ENCODE peak calls at places on chromosomes 6 and 20, in ten cellular contexts. M is AG04450; V is hepatocyte; U is spleen; L is AG09309; Q is left ventricle myocardium inferior; S is CD8-positive, alpha-beta T cell; C is mucosa of descending colon; K is OCI-LY7; E is fibroblast of lung. Y is an unnamed sample.

GRCh38 chr6:118982256-118982911 is 47.4 kb upstream of the MCM9 start:
- DNase-seq in C (no peak), Q (no peak), L (no peak), E (no peak), U (no peak), K (no peak), M (no peak), S (no peak), V (no peak), Y (no peak)

GRCh38 chr6:21360353-21360752 is 233.2 kb upstream of the SOX4 start:
- DNase-seq in S (no peak), C (peak), V (peak), E (no peak), Q (no peak), M (no peak), L (no peak), U (no peak), K (no peak), Y (no peak)

GRCh38 chr20:43916073-43916874 is 1.6 kb downstream of the TOX2 start:
- DNase-seq in K (no peak), V (peak), L (no peak), M (no peak), E (peak), Q (no peak), S (no peak), U (no peak), C (no peak), Y (peak)

GRCh38 chr6:124495316-124496176 is 466.7 kb upstream of the RNF217 start:
- DNase-seq in S (no peak), Q (no peak), C (no peak), V (no peak), M (no peak), K (no peak), E (peak), L (no peak), U (no peak), Y (no peak)

GRCh38 chr20:22471156-22471836 is 113.1 kb downstream of the FOXA2 start:
- DNase-seq in V (no peak), L (no peak), S (no peak), Q (no peak), U (no peak), C (peak), E (no peak), K (no peak), M (no peak), Y (no peak)

GRCh38 chr6:169738204-169738971 is 13.0 kb downstream of the DYNLT2 start:
- DNase-seq in V (no peak), Q (no peak), C (no peak), K (no peak), S (no peak), M (no peak), U (no peak), E (no peak), L (no peak), Y (peak)

GRCh38 chr6:138467901-138468300 is 31.4 kb downstream of the NHSL1 start:
- DNase-seq in E (peak), L (no peak), U (no peak), M (no peak), K (no peak), V (no peak), S (no peak), C (no peak), Q (no peak), Y (no peak)

GRCh38 chr6:111727798-111728197 is 122.1 kb upstream of the TRAF3IP2 start:
- DNase-seq in K (no peak), L (no peak), C (no peak), E (peak), M (no peak), V (no peak), U (no peak), Q (no peak), S (no peak), Y (no peak)

GRCh38 chr20:41631826-41632225 is 13.6 kb upstream of the CHD6 start:
- DNase-seq in V (no peak), U (no peak), S (no peak), M (no peak), Q (peak), L (peak), E (peak), K (no peak), C (no peak), Y (no peak)

GRCh38 chr20:63825331-63826118 is 5.5 kb downstream of the ZBTB46 start:
- DNase-seq in V (no peak), Q (no peak), E (no peak), C (no peak), L (no peak), U (no peak), K (no peak), S (no peak), M (no peak), Y (no peak)
- TF ChIP-seq CTCF in V (no peak), Q (no peak), E (no peak), C (no peak), L (no peak), U (no peak), K (no peak), S (no peak), M (no peak), Y (no peak)

GRCh38 chr6:156963712-156964700 is 186.8 kb downstream of the ARID1B start:
- DNase-seq in V (peak), L (no peak), K (peak), E (peak), Q (no peak), S (no peak), M (no peak), U (no peak), C (no peak), Y (peak)
- H3K4me3 ChIP-seq in V (no peak), L (peak), K (peak), E (peak), Q (peak), S (no peak), M (peak), U (no peak), C (no peak), Y (peak)

DNA sequence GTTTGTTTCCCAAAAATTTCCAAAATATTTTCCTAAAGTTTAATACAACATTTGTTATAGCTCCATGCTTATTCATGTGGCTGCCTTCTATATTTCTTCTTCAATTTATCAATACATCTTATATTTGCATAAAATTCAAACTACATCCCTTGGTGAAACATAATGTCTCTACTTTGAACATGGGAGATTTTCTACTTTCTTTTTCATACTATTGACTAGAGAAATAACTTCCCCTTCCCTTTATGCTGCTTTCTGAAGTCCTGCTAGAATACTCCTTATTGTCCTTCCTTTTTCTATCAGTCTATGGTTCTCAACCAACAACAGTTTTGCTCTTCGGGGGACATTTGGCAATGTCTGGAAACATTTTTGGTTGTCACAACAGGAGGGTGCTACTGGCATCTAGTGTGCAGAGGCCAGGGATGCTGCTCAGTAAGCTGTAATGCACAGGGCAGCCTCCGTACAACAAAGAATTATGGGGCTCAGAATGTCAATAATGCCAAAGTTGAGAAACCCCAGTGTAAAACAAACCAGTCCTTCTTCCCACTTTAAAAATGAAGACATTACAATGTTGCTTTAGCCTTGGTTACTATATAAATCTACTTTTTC is 29.9 kb downstream of the MKKS start:
- DNase-seq in M (no peak), E (no peak), Q (no peak), U (no peak), K (no peak), S (no peak), C (no peak), L (no peak), V (no peak), Y (no peak)
- TF ChIP-seq CTCF in M (no peak), E (no peak), Q (no peak), U (no peak), K (no peak), S (no peak), C (no peak), L (no peak), V (no peak), Y (no peak)

DNA sequence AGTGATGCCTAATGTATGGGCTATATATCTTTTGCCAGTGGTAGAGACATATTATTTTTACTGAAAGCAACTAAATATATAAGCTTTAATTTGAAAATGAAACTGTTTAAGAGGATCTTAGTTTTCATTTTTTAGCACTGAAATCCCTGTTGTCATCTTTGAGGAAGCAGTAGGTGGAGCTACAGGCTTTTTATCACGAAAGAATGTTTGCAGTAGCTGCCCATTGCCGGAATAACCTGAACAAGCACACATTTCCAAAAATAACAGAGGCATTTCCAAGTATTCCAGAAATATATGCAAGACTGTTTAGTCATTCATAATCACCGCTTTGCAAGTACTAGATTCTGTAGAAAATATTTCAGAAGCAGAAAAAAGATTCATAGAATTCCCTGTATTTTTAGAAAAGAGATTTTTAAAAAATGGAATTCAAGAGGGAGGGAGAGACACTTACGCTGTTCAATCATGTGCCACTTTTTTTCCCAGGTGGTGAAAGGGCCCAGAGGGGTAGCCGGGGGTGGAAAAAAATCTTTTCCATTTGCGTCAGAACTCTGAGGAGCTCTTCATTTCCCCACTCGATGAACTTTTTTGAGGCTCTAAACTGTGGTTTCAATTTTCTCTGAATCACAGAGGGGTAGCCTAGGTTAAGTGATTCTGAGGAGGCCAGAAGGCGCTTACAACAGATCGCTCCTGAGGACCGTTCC is 142.5 kb upstream of the FERMT1 start:
- DNase-seq in C (no peak), U (no peak), M (peak), L (peak), S (no peak), E (peak), Q (no peak), V (peak), K (peak), Y (peak)
- H3K4me3 ChIP-seq in C (no peak), U (peak), M (peak), L (no peak), S (no peak), E (peak), Q (peak), V (no peak), K (no peak), Y (peak)

GRCh38 chr6:53273356-53273755 is 75.4 kb downstream of the ELOVL5 start:
- DNase-seq in U (no peak), L (no peak), M (no peak), E (no peak), Q (no peak), S (no peak), K (no peak), V (no peak), C (no peak), Y (no peak)
- TF ChIP-seq CTCF in U (no peak), L (no peak), M (peak), E (no peak), Q (no peak), S (no peak), K (peak), V (no peak), C (no peak), Y (peak)

DNA sequence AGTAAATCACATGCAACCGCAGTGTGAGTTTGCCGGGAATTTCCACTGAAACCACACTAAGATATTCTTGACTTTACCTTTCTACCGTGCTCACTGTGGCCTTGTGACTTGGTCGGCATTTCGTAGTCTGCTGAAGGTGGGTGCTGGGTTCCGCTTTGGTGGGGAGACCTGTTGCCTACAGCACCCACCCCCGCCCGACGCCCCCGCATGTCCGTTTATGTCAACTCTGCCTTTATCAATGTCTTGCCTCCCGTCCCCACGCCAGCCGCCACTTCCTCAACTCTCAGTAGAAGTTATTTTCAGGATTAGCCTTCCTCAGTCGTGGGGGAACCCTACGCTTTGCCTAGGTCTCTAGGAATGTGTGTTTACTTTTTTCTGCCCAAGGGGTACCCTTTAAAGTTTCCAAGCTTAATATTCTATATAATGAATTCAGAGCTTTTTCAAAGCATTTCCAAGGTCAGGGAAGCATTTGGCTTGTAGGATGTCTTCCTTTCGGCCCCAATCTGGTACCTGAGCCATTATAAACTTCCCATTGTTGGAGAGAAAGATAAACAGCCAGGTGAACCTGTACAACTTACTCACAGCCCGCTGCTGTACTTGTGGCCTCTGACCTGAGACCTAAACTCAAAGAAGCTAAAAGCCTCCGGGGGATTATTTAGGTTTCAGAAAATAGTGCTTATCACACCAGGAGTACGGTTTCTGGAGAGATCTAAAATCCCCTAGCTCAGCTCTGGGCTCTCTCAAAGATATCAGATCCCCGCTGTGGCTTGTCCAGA is 54.2 kb downstream of the TBC1D7 start:
- DNase-seq in L (no peak), K (no peak), U (peak), E (no peak), C (peak), S (peak), Q (no peak), V (no peak), M (no peak), Y (no peak)
- H3K4me3 ChIP-seq in L (no peak), K (peak), U (peak), E (no peak), C (no peak), S (peak), Q (no peak), V (no peak), M (no peak), Y (no peak)

DNA sequence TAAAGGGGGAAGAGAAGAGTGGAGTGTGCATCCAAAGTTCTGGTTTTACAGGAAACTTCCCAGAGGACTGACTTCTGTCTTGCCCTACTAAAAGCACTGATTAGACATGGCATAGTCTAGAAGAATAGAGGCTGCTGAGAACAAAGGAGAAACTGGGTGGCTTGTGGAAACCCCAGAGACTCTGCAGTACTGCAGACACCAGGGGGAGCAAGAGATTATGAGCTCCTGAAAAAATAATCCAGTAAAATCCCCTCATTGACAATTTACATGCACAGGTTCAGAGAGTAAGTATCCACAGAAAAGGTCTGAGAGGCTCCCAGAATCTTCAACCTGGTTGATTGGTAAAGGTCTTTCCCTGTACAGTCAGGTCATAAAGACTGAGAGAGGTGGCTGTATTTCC is 48.7 kb upstream of the CLVS2 start:
- DNase-seq in U (no peak), E (no peak), S (no peak), Q (no peak), L (no peak), V (peak), K (no peak), C (no peak), M (no peak), Y (no peak)
- TF ChIP-seq CTCF in U (no peak), E (no peak), S (no peak), Q (peak), L (no peak), V (peak), K (peak), C (no peak), M (no peak), Y (peak)

GRCh38 chr20:17958326-17959256 is 10.0 kb downstream of the SNX5 start:
- DNase-seq in U (no peak), K (no peak), V (peak), E (peak), S (no peak), L (no peak), Q (no peak), M (no peak), C (no peak), Y (peak)

GRCh38 chr20:17956099-17956685 is 12.4 kb downstream of the SNX5 start:
- DNase-seq in Q (no peak), L (no peak), C (no peak), M (no peak), V (no peak), K (peak), E (no peak), S (no peak), U (no peak), Y (no peak)

GRCh38 chr20:17955302-17955701 is 13.3 kb downstream of the SNX5 start:
- DNase-seq in L (no peak), V (no peak), C (no peak), S (no peak), K (no peak), Q (no peak), M (no peak), U (no peak), E (peak), Y (no peak)

GRCh38 chr20:17959257-17959627 is 9.4 kb downstream of the SNX5 start:
- DNase-seq in E (no peak), Q (no peak), U (no peak), S (no peak), L (no peak), C (no peak), K (no peak), V (no peak), M (no peak), Y (no peak)

DNA sequence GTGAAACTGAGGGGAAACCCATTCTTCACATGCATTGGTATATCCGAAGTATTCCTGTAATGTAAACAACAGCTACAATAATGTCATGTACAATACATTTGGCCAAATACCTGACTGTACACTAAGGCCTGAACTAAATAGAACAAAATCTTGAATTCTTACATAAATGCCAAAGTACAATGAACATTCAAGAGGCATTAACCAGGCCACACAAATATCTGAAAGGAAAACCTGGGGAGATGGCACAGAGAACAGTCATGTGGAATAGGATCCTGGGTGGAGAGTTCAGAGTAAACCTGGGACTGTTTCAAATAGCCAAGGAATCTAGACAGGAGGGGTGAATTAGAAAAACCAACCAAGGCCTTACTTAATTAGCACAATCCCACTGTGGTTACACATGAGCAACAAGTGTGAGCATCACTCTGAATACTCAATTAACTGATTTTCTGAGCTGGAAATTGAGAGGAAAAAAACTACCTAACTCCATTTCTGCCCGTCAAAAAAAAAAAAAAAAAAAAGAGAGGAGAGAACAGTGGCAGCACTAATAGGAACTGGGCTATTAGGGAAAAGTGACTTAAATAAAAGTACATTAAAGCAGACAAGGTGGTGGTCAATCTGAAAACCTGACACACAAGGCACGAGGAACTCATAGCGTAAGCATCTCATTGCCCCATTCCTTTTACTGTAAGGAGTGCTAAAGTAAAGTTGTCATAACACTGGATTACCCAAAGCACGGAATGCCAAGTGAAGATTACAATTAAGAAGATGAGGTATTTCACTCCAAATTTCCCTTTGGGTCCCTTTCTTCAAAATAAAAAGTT is 10.9 kb downstream of the SNX5 start:
- DNase-seq in V (no peak), K (no peak), S (no peak), E (peak), C (no peak), Q (no peak), U (no peak), L (no peak), M (no peak), Y (peak)
- H3K4me3 ChIP-seq in V (no peak), K (peak), S (no peak), E (no peak), C (no peak), Q (no peak), U (no peak), L (no peak), M (no peak), Y (no peak)